ENCODE peak calls at places on chromosomes 7 and 10, in four cellular contexts. C is GM12878, G is HepG2, K is K562. V is an unnamed sample.

GRCh38 chr10:86289577-86289868 is 77.1 kb downstream of the GRID1 start:
- DNase-seq in C (no peak), G (no peak), K (peak; percentile 11), V (no peak)

GRCh38 chr10:107847620-107848019 is 683.1 kb upstream of the SORCS1 start:
- DNase-seq in C (no peak), G (no peak), K (no peak), V (no peak)

GRCh38 chr7:132461043-132461592 is 115.2 kb downstream of the PLXNA4 start:
- DNase-seq in C (no peak), G (no peak), K (no peak), V (no peak)

GRCh38 chr10:94042001-94042813 is 48.5 kb downstream of the PLCE1 start:
- DNase-seq in C (peak; percentile 7), G (no peak), K (no peak), V (no peak)

GRCh38 chr7:17233643-17234397 is 64.6 kb upstream of the AHR start:
- DNase-seq in C (peak; percentile 9), G (no peak), K (no peak), V (no peak)

GRCh38 chr10:123561145-123561448 is 105.1 kb upstream of the GPR26 start:
- DNase-seq in C (no peak), G (no peak), K (no peak), V (no peak)

GRCh38 chr10:109956454-109957091 is 33.3 kb upstream of the XPNPEP1 start:
- DNase-seq in C (no peak), G (peak; percentile 68), K (peak; percentile 56), V (peak; percentile 80)

GRCh38 chr10:105793071-105793470 is 1152.0 kb downstream of the SORCS3 start:
- DNase-seq in C (no peak), G (no peak), K (no peak), V (no peak)

GRCh38 chr7:133941496-133941895 is 185.6 kb upstream of the LRGUK start:
- DNase-seq in C (no peak), G (no peak), K (no peak), V (no peak)

GRCh38 chr10:93481213-93481930 is 762 bp downstream of the MYOF start:
- DNase-seq in C (no peak), G (no peak), K (no peak), V (no peak)

GRCh38 chr7:76507723-76508406 is 2.5 kb upstream of the UPK3B start:
- DNase-seq in C (no peak), G (no peak), K (no peak), V (peak; percentile 3)

GRCh38 chr7:16982640-16983103 is 100.9 kb upstream of the AGR3 start:
- DNase-seq in C (no peak), G (peak; percentile 58), K (peak; percentile 29), V (peak; percentile 41)

GRCh38 chr10:21464134-21464533 is 61.3 kb downstream of the SKIDA1 start:
- DNase-seq in C (no peak), G (no peak), K (no peak), V (no peak)

GRCh38 chr10:90871279-90871760 is 454 bp upstream of the RPP30 start:
- DNase-seq in C (peak; percentile 17), G (peak; percentile 64), K (peak; percentile 71), V (peak; percentile 64)

GRCh38 chr10:71838264-71839211 is 12.5 kb downstream of the PSAP start:
- DNase-seq in C (no peak), G (no peak), K (peak; percentile 84), V (no peak)

DNA sequence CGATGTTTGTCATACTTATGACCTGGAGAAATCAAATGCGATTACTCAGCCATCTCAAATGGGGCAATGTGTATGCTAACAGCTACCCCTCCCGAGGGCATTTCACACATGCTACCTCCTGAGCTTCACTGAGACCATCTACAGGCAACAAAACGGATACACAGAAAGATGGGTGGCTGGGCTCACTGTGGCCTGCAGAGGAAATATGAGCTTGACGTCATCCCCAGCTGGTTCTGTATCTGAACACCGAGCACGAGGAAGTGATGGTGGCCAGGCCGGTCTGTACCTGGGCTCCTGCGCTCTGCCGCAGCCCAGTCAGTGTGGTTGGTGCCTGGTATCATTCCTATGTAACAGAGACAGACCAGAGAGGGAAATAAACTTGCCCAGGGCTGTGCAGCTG is 374.3 kb downstream of the RPS24 start:
- DNase-seq in C (no peak), G (no peak), K (no peak), V (no peak)
- TF ChIP-seq FOXM1 in C (no peak), G (no peak), K (no peak), V (no peak)

GRCh38 chr10:79448732-79449049 is 3.3 kb upstream of the ZCCHC24 start:
- DNase-seq in C (no peak), G (no peak), K (no peak), V (no peak)

GRCh38 chr10:79449181-79450146 is 4.0 kb upstream of the ZCCHC24 start:
- DNase-seq in C (no peak), G (no peak), K (no peak), V (no peak)

GRCh38 chr10:79453392-79453791 is 8.0 kb upstream of the ZCCHC24 start:
- DNase-seq in C (no peak), G (no peak), K (no peak), V (no peak)

GRCh38 chr10:79452174-79452611 is 6.8 kb upstream of the ZCCHC24 start:
- DNase-seq in C (no peak), G (no peak), K (no peak), V (no peak)

DNA sequence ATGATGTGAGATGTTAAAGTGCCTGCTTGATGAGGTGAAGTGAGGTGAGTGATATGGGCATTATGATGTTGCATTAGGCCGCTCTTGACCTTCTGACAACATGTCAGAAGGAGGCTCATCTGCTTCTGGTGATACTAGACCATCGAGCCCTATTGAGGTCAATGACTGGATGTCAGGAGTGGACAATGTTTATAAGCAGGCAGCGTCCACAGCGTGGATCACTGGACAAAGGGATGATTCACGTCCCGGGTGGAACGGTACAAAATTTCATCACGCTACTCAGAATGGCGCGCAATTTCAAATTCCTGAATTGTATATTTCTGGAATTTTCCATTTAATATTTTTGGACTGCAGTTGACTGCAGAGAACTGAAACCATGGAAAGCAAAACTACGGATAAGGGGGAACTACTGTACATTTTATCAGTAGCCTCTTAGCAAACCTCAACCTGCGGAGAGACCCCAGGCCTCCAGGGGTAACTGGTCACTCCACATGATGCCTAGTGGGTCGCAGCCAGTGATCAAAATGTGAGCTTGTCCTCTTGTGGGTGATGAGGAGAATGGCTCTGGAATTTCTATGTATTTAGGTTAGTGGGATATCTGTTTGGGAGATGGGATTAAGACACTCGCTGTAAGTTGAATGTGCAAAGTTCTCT is 5.7 kb upstream of the ZCCHC24 start:
- DNase-seq in C (no peak), G (no peak), K (no peak), V (no peak)
- TF ChIP-seq SP1 in C (no peak), G (no peak), K (no peak), V (no peak)

GRCh38 chr10:69517271-69517848 is 55.9 kb downstream of the NEUROG3 start:
- DNase-seq in C (no peak), G (no peak), K (no peak), V (no peak)

GRCh38 chr10:69512901-69513300 is 60.3 kb downstream of the NEUROG3 start:
- DNase-seq in C (no peak), G (no peak), K (no peak), V (no peak)

GRCh38 chr10:69516548-69517195 is 56.5 kb downstream of the NEUROG3 start:
- DNase-seq in C (no peak), G (no peak), K (no peak), V (no peak)

GRCh38 chr10:69513617-69514016 is 59.6 kb downstream of the NEUROG3 start:
- DNase-seq in C (no peak), G (no peak), K (no peak), V (no peak)

GRCh38 chr10:69515699-69516547 is 57.3 kb downstream of the NEUROG3 start:
- DNase-seq in C (peak; percentile 16), G (peak; percentile 47), K (peak; percentile 87), V (peak; percentile 85)
- TF ChIP-seq FOXM1 in C (no peak), G (no peak), K (no peak), V (no peak)

GRCh38 chr7:124351950-124352349 is 319.1 kb upstream of the TMEM229A start:
- DNase-seq in C (no peak), G (no peak), K (no peak), V (no peak)
- TF ChIP-seq SP1 in C (no peak), G (no peak), K (no peak), V (no peak)

GRCh38 chr7:155816192-155816508 is 3.9 kb upstream of the SHH start:
- DNase-seq in C (no peak), G (no peak), K (no peak), V (no peak)
- TF ChIP-seq FOXM1 in C (no peak), G (no peak), K (no peak), V (no peak)

GRCh38 chr7:158497627-158498026 is 90.0 kb downstream of the PTPRN2 start:
- DNase-seq in C (no peak), G (no peak), K (no peak), V (no peak)

GRCh38 chr7:158494162-158494586 is 93.4 kb downstream of the PTPRN2 start:
- DNase-seq in C (no peak), G (no peak), K (no peak), V (peak; percentile 49)

GRCh38 chr7:158494643-158495042 is 93.0 kb downstream of the PTPRN2 start:
- DNase-seq in C (no peak), G (no peak), K (no peak), V (no peak)

GRCh38 chr7:158495780-158496179 is 91.8 kb downstream of the PTPRN2 start:
- DNase-seq in C (no peak), G (peak; percentile 14), K (no peak), V (peak; percentile 37)

DNA sequence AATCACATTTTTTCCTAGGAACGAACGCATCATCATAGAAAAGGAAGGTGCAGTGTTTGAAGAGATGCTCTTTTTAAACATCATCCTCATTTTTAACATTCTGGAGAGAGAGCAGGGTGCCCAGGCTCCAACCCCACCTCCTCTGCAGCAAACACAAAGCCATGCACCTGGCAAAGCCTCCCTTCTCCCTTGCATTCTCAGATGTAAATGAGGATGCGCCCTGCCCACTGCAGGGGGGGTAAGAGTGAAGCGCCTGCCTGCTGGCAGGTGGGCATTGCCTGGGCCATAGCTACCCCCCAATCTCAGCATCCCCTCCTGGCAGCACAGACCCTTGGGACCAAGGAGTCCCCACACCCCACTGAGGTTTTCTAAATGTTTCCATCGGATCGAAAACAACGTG is 92.4 kb downstream of the PTPRN2 start:
- DNase-seq in C (no peak), G (no peak), K (no peak), V (no peak)
- TF ChIP-seq SP1 in C (no peak), G (no peak), K (no peak), V (no peak)

GRCh38 chr7:26159243-26159642 is 7.2 kb downstream of the NFE2L3 start:
- DNase-seq in C (no peak), G (peak; percentile 70), K (no peak), V (no peak)
- TF ChIP-seq FOXM1 in C (no peak), G (no peak), K (no peak), V (no peak)

GRCh38 chr7:93307131-93307660 is 75.0 kb downstream of the VPS50 start:
- DNase-seq in C (no peak), G (peak; percentile 16), K (no peak), V (no peak)
- TF ChIP-seq SP1 in C (no peak), G (no peak), K (no peak), V (no peak)

DNA sequence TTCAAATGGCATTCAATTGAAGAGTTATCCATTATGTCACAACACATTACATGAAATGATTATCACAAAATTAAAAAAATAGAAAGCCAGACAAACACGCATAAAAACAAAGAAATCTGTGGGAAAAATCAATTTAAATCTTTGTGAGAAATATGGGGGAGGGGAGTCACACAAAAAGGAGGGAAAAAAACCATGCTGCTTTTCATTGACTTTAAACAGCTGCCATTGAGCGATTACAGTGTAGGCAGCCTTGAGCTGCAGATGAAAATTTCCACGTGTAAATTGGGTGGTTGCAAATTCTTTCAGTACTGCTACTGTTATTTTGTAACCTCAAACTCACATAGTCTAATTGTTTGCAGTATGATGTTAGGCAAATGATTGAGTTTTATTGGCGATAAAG is 889.9 kb upstream of the PHF14 start:
- DNase-seq in C (no peak), G (no peak), K (no peak), V (no peak)
- TF ChIP-seq FOXM1 in C (no peak), G (no peak), K (no peak), V (no peak)

V was measured in HEK293T.